ENCODE peak calls at places on chromosomes 13 and 19, in seven cellular contexts. One of them, this sample, is unnamed.

GRCh38 chr19:38082256-38083118 is 141.5 kb downstream of the DPF1 start:
- DNase-seq in fibroblast of villous mesenchyme: no peak
- DNase-seq in Peyer's patch: no peak
- DNase-seq in NB4: no peak
- DNase-seq in body of pancreas: no peak
- DNase-seq in fibroblast of mammary gland: no peak
- DNase-seq in dorsolateral prefrontal cortex: no peak
- DNase-seq in this sample: no peak

GRCh38 chr19:10952809-10953208 is 8.0 kb upstream of the SMARCA4 start:
- DNase-seq in Peyer's patch: peak; percentile 60
- DNase-seq in dorsolateral prefrontal cortex: no peak
- DNase-seq in fibroblast of villous mesenchyme: no peak
- DNase-seq in body of pancreas: peak; percentile 21
- DNase-seq in NB4: no peak
- DNase-seq in fibroblast of mammary gland: no peak
- DNase-seq in this sample: no peak

GRCh38 chr19:23799321-23799720 is 40.6 kb upstream of the ZNF681 start:
- DNase-seq in fibroblast of villous mesenchyme: no peak
- DNase-seq in dorsolateral prefrontal cortex: no peak
- DNase-seq in Peyer's patch: no peak
- DNase-seq in body of pancreas: peak; percentile 27
- DNase-seq in NB4: no peak
- DNase-seq in fibroblast of mammary gland: no peak
- DNase-seq in this sample: no peak

GRCh38 chr13:49690133-49690989 is 925 bp downstream of the EBPL start:
- DNase-seq in fibroblast of villous mesenchyme: peak; percentile 84
- DNase-seq in fibroblast of mammary gland: peak; percentile 59
- DNase-seq in dorsolateral prefrontal cortex: no peak
- DNase-seq in NB4: peak; percentile 45
- DNase-seq in body of pancreas: peak; percentile 82
- DNase-seq in Peyer's patch: no peak
- DNase-seq in this sample: no peak

GRCh38 chr13:60164490-60164889 is 762 bp upstream of the DIAPH3 start:
- DNase-seq in Peyer's patch: no peak
- DNase-seq in dorsolateral prefrontal cortex: no peak
- DNase-seq in NB4: no peak
- DNase-seq in body of pancreas: peak; percentile 4
- DNase-seq in fibroblast of mammary gland: no peak
- DNase-seq in fibroblast of villous mesenchyme: peak; percentile 19
- DNase-seq in this sample: no peak

GRCh38 chr19:15495151-15495550 is 13.2 kb upstream of the CYP4F22 start:
- DNase-seq in dorsolateral prefrontal cortex: no peak
- DNase-seq in fibroblast of mammary gland: no peak
- DNase-seq in NB4: no peak
- DNase-seq in fibroblast of villous mesenchyme: no peak
- DNase-seq in Peyer's patch: no peak
- DNase-seq in body of pancreas: no peak
- DNase-seq in this sample: no peak

GRCh38 chr13:24273926-24274325 is 35.5 kb upstream of the C1QTNF9 start:
- DNase-seq in dorsolateral prefrontal cortex: no peak
- DNase-seq in fibroblast of villous mesenchyme: no peak
- DNase-seq in Peyer's patch: no peak
- DNase-seq in fibroblast of mammary gland: no peak
- DNase-seq in body of pancreas: no peak
- DNase-seq in NB4: no peak
- DNase-seq in this sample: no peak

GRCh38 chr19:15256708-15257331 is 24.6 kb upstream of the EPHX3 start:
- DNase-seq in Peyer's patch: no peak
- DNase-seq in NB4: no peak
- DNase-seq in fibroblast of mammary gland: no peak
- DNase-seq in dorsolateral prefrontal cortex: no peak
- DNase-seq in fibroblast of villous mesenchyme: no peak
- DNase-seq in body of pancreas: no peak
- DNase-seq in this sample: no peak

GRCh38 chr13:43805071-43805468 is 18.3 kb upstream of the ENOX1 start:
- DNase-seq in NB4: no peak
- DNase-seq in Peyer's patch: no peak
- DNase-seq in fibroblast of villous mesenchyme: peak; percentile 50
- DNase-seq in fibroblast of mammary gland: peak; percentile 100
- DNase-seq in body of pancreas: no peak
- DNase-seq in dorsolateral prefrontal cortex: peak; percentile 66
- DNase-seq in this sample: no peak

GRCh38 chr13:33125821-33126570 is 109.8 kb downstream of the KL start:
- DNase-seq in body of pancreas: peak; percentile 73
- DNase-seq in fibroblast of villous mesenchyme: peak; percentile 98
- DNase-seq in NB4: no peak
- DNase-seq in Peyer's patch: peak; percentile 52
- DNase-seq in dorsolateral prefrontal cortex: no peak
- DNase-seq in fibroblast of mammary gland: peak; percentile 99
- DNase-seq in this sample: no peak

GRCh38 chr13:41470187-41470586 is 12.8 kb downstream of the RGCC start:
- DNase-seq in body of pancreas: no peak
- DNase-seq in fibroblast of villous mesenchyme: no peak
- DNase-seq in Peyer's patch: no peak
- DNase-seq in NB4: no peak
- DNase-seq in dorsolateral prefrontal cortex: no peak
- DNase-seq in fibroblast of mammary gland: no peak
- DNase-seq in this sample: no peak

DNA sequence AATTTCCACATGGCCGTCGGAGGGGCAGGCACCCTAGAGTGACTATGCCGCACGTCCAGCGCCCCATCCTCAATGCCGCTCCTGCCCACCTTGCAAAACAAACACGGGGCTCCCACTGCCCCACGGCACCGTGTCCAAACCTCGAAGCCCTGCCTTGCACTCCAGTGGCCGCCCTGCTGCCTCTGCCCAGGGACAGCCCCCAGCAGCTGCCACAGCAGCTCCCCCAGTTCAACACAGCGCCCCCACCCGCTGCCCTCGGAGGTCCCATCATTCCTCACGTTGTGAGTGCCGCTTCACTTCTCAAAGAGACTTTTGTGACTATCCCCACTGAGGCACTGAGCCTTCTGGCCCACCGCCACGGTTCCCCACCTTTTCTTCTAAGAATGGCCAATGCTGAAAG is 22.3 kb upstream of the TMEM160 start:
- DNase-seq in fibroblast of mammary gland: no peak
- DNase-seq in dorsolateral prefrontal cortex: no peak
- DNase-seq in NB4: no peak
- DNase-seq in fibroblast of villous mesenchyme: no peak
- DNase-seq in body of pancreas: no peak
- DNase-seq in Peyer's patch: no peak
- DNase-seq in this sample: no peak
- TF ChIP-seq CTCF in fibroblast of mammary gland: no peak
- TF ChIP-seq CTCF in dorsolateral prefrontal cortex: no peak
- TF ChIP-seq CTCF in NB4: no peak
- TF ChIP-seq CTCF in fibroblast of villous mesenchyme: no peak
- TF ChIP-seq CTCF in body of pancreas: no peak
- TF ChIP-seq CTCF in Peyer's patch: no peak
- TF ChIP-seq CTCF in this sample: no peak

GRCh38 chr13:110106726-110107125 is 200.2 kb downstream of the COL4A1 start:
- DNase-seq in dorsolateral prefrontal cortex: no peak
- DNase-seq in fibroblast of villous mesenchyme: no peak
- DNase-seq in NB4: peak; percentile 81
- DNase-seq in Peyer's patch: no peak
- DNase-seq in fibroblast of mammary gland: no peak
- DNase-seq in body of pancreas: no peak
- DNase-seq in this sample: no peak

GRCh38 chr13:110109140-110109783 is 197.7 kb downstream of the COL4A1 start:
- DNase-seq in dorsolateral prefrontal cortex: no peak
- DNase-seq in NB4: peak; percentile 82
- DNase-seq in Peyer's patch: no peak
- DNase-seq in body of pancreas: no peak
- DNase-seq in fibroblast of mammary gland: peak; percentile 35
- DNase-seq in fibroblast of villous mesenchyme: no peak
- DNase-seq in this sample: no peak

GRCh38 chr13:110107568-110108347 is 199.2 kb downstream of the COL4A1 start:
- DNase-seq in Peyer's patch: no peak
- DNase-seq in dorsolateral prefrontal cortex: no peak
- DNase-seq in body of pancreas: no peak
- DNase-seq in NB4: peak; percentile 66
- DNase-seq in fibroblast of villous mesenchyme: no peak
- DNase-seq in fibroblast of mammary gland: no peak
- DNase-seq in this sample: no peak

GRCh38 chr13:110109910-110110309 is 197.0 kb downstream of the COL4A1 start:
- DNase-seq in Peyer's patch: no peak
- DNase-seq in fibroblast of mammary gland: peak; percentile 96
- DNase-seq in body of pancreas: peak; percentile 41
- DNase-seq in fibroblast of villous mesenchyme: peak; percentile 84
- DNase-seq in dorsolateral prefrontal cortex: peak; percentile 88
- DNase-seq in NB4: peak; percentile 65
- DNase-seq in this sample: no peak

GRCh38 chr13:110108348-110109139 is 198.4 kb downstream of the COL4A1 start:
- DNase-seq in dorsolateral prefrontal cortex: peak; percentile 87
- DNase-seq in Peyer's patch: no peak
- DNase-seq in NB4: peak; percentile 91
- DNase-seq in fibroblast of villous mesenchyme: peak; percentile 89
- DNase-seq in body of pancreas: peak; percentile 82
- DNase-seq in fibroblast of mammary gland: peak; percentile 90
- DNase-seq in this sample: no peak
- TF ChIP-seq CTCF in dorsolateral prefrontal cortex: peak; percentile 58
- TF ChIP-seq CTCF in Peyer's patch: peak; percentile 48
- TF ChIP-seq CTCF in NB4: peak; percentile 73
- TF ChIP-seq CTCF in fibroblast of villous mesenchyme: peak; percentile 95
- TF ChIP-seq CTCF in body of pancreas: peak; percentile 11
- TF ChIP-seq CTCF in fibroblast of mammary gland: peak; percentile 83
- TF ChIP-seq CTCF in this sample: no peak

DNA sequence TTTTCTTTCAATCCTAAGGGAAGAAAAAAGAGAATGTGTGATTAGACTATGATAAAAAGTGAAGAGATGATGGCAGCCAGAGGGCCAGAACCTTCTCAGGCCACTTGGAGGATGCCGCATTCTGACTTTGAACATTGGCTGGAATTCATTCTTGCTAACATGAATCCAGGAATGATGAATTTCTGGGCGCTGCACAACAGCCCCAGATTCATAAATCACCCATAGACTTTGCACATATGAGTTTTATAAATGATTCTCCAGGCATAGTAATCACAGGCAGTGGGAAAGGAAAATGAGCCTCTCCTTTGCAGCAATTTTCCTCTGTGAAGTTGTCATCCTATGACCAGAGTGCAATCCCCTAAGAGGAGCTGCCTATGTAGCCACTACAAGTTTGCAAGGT is 555.4 kb downstream of the KCTD12 start:
- DNase-seq in fibroblast of villous mesenchyme: peak; percentile 29
- DNase-seq in fibroblast of mammary gland: peak; percentile 41
- DNase-seq in Peyer's patch: no peak
- DNase-seq in dorsolateral prefrontal cortex: no peak
- DNase-seq in NB4: no peak
- DNase-seq in body of pancreas: no peak
- DNase-seq in this sample: no peak
- TF ChIP-seq CTCF in fibroblast of villous mesenchyme: no peak
- TF ChIP-seq CTCF in fibroblast of mammary gland: no peak
- TF ChIP-seq CTCF in Peyer's patch: no peak
- TF ChIP-seq CTCF in dorsolateral prefrontal cortex: no peak
- TF ChIP-seq CTCF in NB4: no peak
- TF ChIP-seq CTCF in body of pancreas: no peak
- TF ChIP-seq CTCF in this sample: no peak

GRCh38 chr19:1172353-1173159 is 1.5 kb downstream of the SBNO2 start:
- DNase-seq in body of pancreas: peak; percentile 82
- DNase-seq in fibroblast of mammary gland: peak; percentile 61
- DNase-seq in NB4: no peak
- DNase-seq in Peyer's patch: peak; percentile 73
- DNase-seq in dorsolateral prefrontal cortex: peak; percentile 72
- DNase-seq in fibroblast of villous mesenchyme: peak; percentile 70
- DNase-seq in this sample: no peak
- TF ChIP-seq CTCF in body of pancreas: no peak
- TF ChIP-seq CTCF in fibroblast of mammary gland: no peak
- TF ChIP-seq CTCF in NB4: no peak
- TF ChIP-seq CTCF in Peyer's patch: peak; percentile 2
- TF ChIP-seq CTCF in dorsolateral prefrontal cortex: no peak
- TF ChIP-seq CTCF in fibroblast of villous mesenchyme: no peak
- TF ChIP-seq CTCF in this sample: no peak

DNA sequence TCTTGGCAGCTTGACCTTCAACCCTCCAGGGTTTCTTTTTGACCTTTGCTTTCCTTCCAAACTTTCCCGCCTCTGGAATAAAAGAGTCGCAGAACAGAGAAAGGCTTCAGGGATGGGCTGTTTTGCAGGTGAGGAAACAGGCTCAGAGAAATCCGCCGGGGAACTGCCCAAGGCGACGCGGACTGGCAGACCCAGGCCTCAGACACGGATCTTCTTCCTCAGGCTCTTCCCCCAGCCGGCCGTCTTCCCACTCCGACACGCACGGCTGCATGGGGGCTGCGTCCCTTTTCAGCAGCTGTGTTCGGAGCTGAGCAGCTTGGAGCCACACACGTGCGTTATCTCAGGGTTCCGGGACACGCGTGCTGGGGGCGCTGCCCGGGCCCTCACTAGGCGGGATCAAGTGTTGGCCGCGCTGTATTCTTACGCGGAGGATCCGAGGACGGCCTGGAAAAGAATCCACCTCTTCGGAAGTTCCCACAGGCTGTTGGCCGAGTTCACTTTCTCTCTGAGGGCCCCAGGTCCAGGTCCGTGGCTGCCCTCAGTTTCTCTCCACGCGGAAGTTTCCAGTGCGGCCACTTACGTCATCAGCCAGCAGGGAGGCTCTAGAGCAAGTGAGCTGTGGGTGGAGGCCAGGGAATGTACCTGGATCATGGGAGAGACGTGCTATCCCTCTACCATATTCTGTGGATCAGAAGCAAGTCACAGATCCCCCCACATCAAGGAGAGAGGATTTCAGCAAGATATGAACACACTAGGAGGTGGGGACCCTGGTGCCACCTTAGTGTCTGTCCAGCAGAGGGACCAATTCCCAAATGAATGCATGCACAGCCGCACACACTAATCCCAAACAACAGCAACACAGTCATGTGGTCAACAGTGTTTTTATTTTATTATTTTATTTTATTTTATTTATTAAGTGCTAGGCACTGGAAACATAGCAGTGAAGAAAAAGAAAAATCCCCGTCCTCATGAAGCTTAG is 100.4 kb downstream of the ING1 start:
- DNase-seq in dorsolateral prefrontal cortex: no peak
- DNase-seq in Peyer's patch: no peak
- DNase-seq in fibroblast of villous mesenchyme: no peak
- DNase-seq in NB4: no peak
- DNase-seq in fibroblast of mammary gland: peak; percentile 7
- DNase-seq in body of pancreas: no peak
- DNase-seq in this sample: no peak
- TF ChIP-seq CTCF in dorsolateral prefrontal cortex: no peak
- TF ChIP-seq CTCF in Peyer's patch: no peak
- TF ChIP-seq CTCF in fibroblast of villous mesenchyme: peak; percentile 32
- TF ChIP-seq CTCF in NB4: peak; percentile 4
- TF ChIP-seq CTCF in fibroblast of mammary gland: no peak
- TF ChIP-seq CTCF in body of pancreas: no peak
- TF ChIP-seq CTCF in this sample: no peak

This sample was measured in activated B cell treated with CpG ODN at 0.5 μM for 24 hours.